ENCODE peak calls at places on chromosome 18, in five cellular contexts. D is cardiac muscle cell, W is heart right ventricle, Z is HCT116, T is psoas muscle. N is an unnamed sample.

GRCh38 chr18:22607284-22607635 is 189.5 kb upstream of the CTAGE1 start:
- DNase-seq in D (no peak), W (no peak), Z (no peak), T (no peak), N (no peak)

GRCh38 chr18:7755753-7756475 is 188.8 kb downstream of the PTPRM start:
- DNase-seq in D (no peak), W (no peak), Z (no peak), T (no peak), N (no peak)

GRCh38 chr18:67219821-67220220 is 296.7 kb downstream of the DSEL start:
- DNase-seq in D (no peak), W (no peak), Z (no peak), T (no peak), N (no peak)

GRCh38 chr18:6816154-6816553 is 86.6 kb downstream of the ARHGAP28 start:
- DNase-seq in D (no peak), W (no peak), Z (no peak), T (no peak), N (no peak)

GRCh38 chr18:2572892-2573291 is 1.5 kb downstream of the NDC80 start:
- DNase-seq in D (peak), W (no peak), Z (no peak), T (no peak), N (no peak)

GRCh38 chr18:46677609-46678470 is 20.8 kb upstream of the LOXHD1 start:
- DNase-seq in D (peak), W (peak), Z (peak), T (no peak), N (no peak)

GRCh38 chr18:3873698-3874495 is 423.9 kb downstream of the TGIF1 start:
- DNase-seq in D (no peak), W (no peak), Z (no peak), T (no peak), N (no peak)

GRCh38 chr18:48933578-48934399 is 17.0 kb downstream of the SMAD7 start:
- DNase-seq in D (no peak), W (peak), Z (no peak), T (no peak), N (no peak)

GRCh38 chr18:25099838-25100393 is 252.1 kb downstream of the ZNF521 start:
- DNase-seq in D (peak), W (no peak), Z (no peak), T (no peak), N (no peak)

GRCh38 chr18:48676756-48677368 is 138.0 kb downstream of the CTIF start:
- DNase-seq in D (peak), W (peak), Z (no peak), T (peak), N (peak)

GRCh38 chr18:51390695-51391094 is 193.2 kb upstream of the MEX3C start:
- DNase-seq in D (no peak), W (no peak), Z (no peak), T (no peak), N (no peak)
- H3K27ac ChIP-seq in D (no peak), W (no peak), Z (no peak), T (no peak), N (no peak)

GRCh38 chr18:28466213-28466612 is 289.3 kb upstream of the CDH2 start:
- DNase-seq in D (no peak), W (no peak), Z (no peak), T (no peak), N (no peak)
- H3K27ac ChIP-seq in D (no peak), W (no peak), Z (no peak), T (no peak), N (no peak)

GRCh38 chr18:39513187-39513586 is 1947.6 kb upstream of the CELF4 start:
- DNase-seq in D (no peak), W (no peak), Z (no peak), T (no peak), N (no peak)
- H3K27ac ChIP-seq in D (no peak), W (no peak), Z (no peak), T (no peak), N (no peak)

GRCh38 chr18:33472554-33472953 is 32.0 kb upstream of the CCDC178 start:
- DNase-seq in D (no peak), W (no peak), Z (no peak), T (no peak), N (no peak)
- H3K27ac ChIP-seq in D (no peak), W (no peak), Z (no peak), T (no peak), N (no peak)

GRCh38 chr18:74574916-74575315 is 22.8 kb upstream of the ZNF407 start:
- DNase-seq in D (no peak), W (no peak), Z (no peak), T (no peak), N (no peak)
- H3K27ac ChIP-seq in D (no peak), W (no peak), Z (no peak), T (no peak), N (no peak)

GRCh38 chr18:76882186-76882585 is 59.8 kb downstream of the ZNF236 start:
- DNase-seq in D (no peak), W (no peak), Z (no peak), T (no peak), N (no peak)
- H3K27ac ChIP-seq in D (no peak), W (no peak), Z (no peak), T (no peak), N (no peak)

GRCh38 chr18:54764786-54765185 is 63.5 kb upstream of the RAB27B start:
- DNase-seq in D (no peak), W (no peak), Z (no peak), T (no peak), N (no peak)
- H3K27ac ChIP-seq in D (no peak), W (no peak), Z (no peak), T (no peak), N (no peak)

GRCh38 chr18:62904396-62905285 is 189.3 kb downstream of the PHLPP1 start:
- DNase-seq in D (no peak), W (no peak), Z (no peak), T (no peak), N (no peak)
- H3K27ac ChIP-seq in D (no peak), W (no peak), Z (no peak), T (no peak), N (no peak)

GRCh38 chr18:13258792-13259385 is 40.3 kb downstream of the LDLRAD4 start:
- DNase-seq in D (no peak), W (no peak), Z (no peak), T (no peak), N (no peak)
- H3K27ac ChIP-seq in D (no peak), W (no peak), Z (no peak), T (peak), N (no peak)